ENCODE peak calls at places on chromosomes 13 and 19, in seven cellular contexts. N, S, C, U, T, V and Y are unnamed samples.

GRCh38 chr13:50365683-50366391 is 350.6 kb downstream of the KCNRG start:
- DNase-seq in N (no peak), S (peak; percentile 30), C (peak; percentile 38), U (no peak), T (no peak), V (no peak), Y (no peak)

GRCh38 chr19:7506385-7507328 is 9.2 kb upstream of the ZNF358 start:
- DNase-seq in N (no peak), S (peak; percentile 86), C (no peak), U (peak; percentile 95), T (no peak), V (peak; percentile 16), Y (peak; percentile 24)

GRCh38 chr19:13215572-13216380 is 65.6 kb downstream of the IER2 start:
- DNase-seq in N (no peak), S (no peak), C (peak; percentile 22), U (peak; percentile 8), T (no peak), V (no peak), Y (no peak)

GRCh38 chr13:48055712-48056111 is 18.2 kb downstream of the NUDT15 start:
- DNase-seq in N (no peak), S (no peak), C (no peak), U (no peak), T (no peak), V (no peak), Y (no peak)

GRCh38 chr13:56015919-56016318 is 1124.8 kb upstream of the PRR20A start:
- DNase-seq in N (no peak), S (no peak), C (no peak), U (no peak), T (no peak), V (no peak), Y (no peak)

GRCh38 chr19:5148794-5149190 is 179.9 kb downstream of the KDM4B start:
- DNase-seq in N (no peak), S (no peak), C (no peak), U (no peak), T (peak; percentile 75), V (no peak), Y (no peak)

GRCh38 chr19:1856698-1857603 is 6.4 kb downstream of the KLF16 start:
- DNase-seq in N (peak; percentile 28), S (peak; percentile 89), C (peak; percentile 42), U (peak; percentile 82), T (no peak), V (peak; percentile 35), Y (no peak)

GRCh38 chr13:50257646-50258045 is 242.4 kb downstream of the KCNRG start:
- DNase-seq in N (no peak), S (no peak), C (no peak), U (no peak), T (no peak), V (no peak), Y (no peak)

GRCh38 chr19:38736413-38737280 is 7.6 kb downstream of the CAPN12 start:
- DNase-seq in N (peak; percentile 71), S (peak; percentile 52), C (peak; percentile 65), U (peak; percentile 12), T (no peak), V (peak; percentile 55), Y (peak; percentile 24)

GRCh38 chr19:12092065-12092867 is 27.7 kb downstream of the ZNF844 start:
- DNase-seq in N (peak; percentile 12), S (peak; percentile 94), C (peak; percentile 9), U (peak; percentile 85), T (peak; percentile 95), V (peak; percentile 1), Y (peak; percentile 53)